ENCODE peak calls at places on chromosomes 13 and 19, in six cellular contexts. M is IMR-90, I is neuronal stem cell, J is H9, O is mesenchymal stem cell, E is H1. L is an unnamed sample.

GRCh38 chr19:10805075-10805757 is 30.8 kb downstream of the TMED1 start:
- DNase-seq in M (no peak), I (no peak), J (no peak), O (no peak), E (no peak), L (no peak)

GRCh38 chr13:99281811-99282263 is 23.7 kb upstream of the GPR18 start:
- DNase-seq in M (no peak), I (no peak), J (no peak), O (no peak), E (no peak), L (no peak)

GRCh38 chr19:46849610-46850009 is 1.0 kb downstream of the AP2S1 start:
- DNase-seq in M (no peak), I (no peak), J (no peak), O (peak; percentile 76), E (no peak), L (no peak)

GRCh38 chr19:19544257-19545127 is 6.4 kb downstream of the CILP2 start:
- DNase-seq in M (no peak), I (no peak), J (peak; percentile 38), O (no peak), E (no peak), L (no peak)

GRCh38 chr13:36395280-36395679 is 37.0 kb upstream of the CCNA1 start:
- DNase-seq in M (peak; percentile 66), I (no peak), J (no peak), O (peak; percentile 46), E (no peak), L (peak; percentile 62)

GRCh38 chr19:36266375-36266961 is 51.6 kb downstream of the ZNF146 start:
- DNase-seq in M (no peak), I (no peak), J (no peak), O (no peak), E (no peak), L (peak; percentile 92)

GRCh38 chr13:105030851-105031250 is 1504.6 kb downstream of the EFNB2 start:
- DNase-seq in M (no peak), I (no peak), J (no peak), O (no peak), E (no peak), L (no peak)

GRCh38 chr19:14476663-14477401 is 1.7 kb upstream of the PTGER1 start:
- DNase-seq in M (peak; percentile 88), I (no peak), J (no peak), O (peak; percentile 68), E (no peak), L (peak; percentile 75)

GRCh38 chr19:19406878-19407639 is 1.6 kb downstream of the GATAD2A start:
- DNase-seq in M (peak; percentile 45), I (no peak), J (no peak), O (peak; percentile 78), E (no peak), L (peak; percentile 95)

GRCh38 chr13:67353031-67353430 is 122.9 kb upstream of the PCDH9 start:
- DNase-seq in M (no peak), I (no peak), J (no peak), O (no peak), E (no peak), L (no peak)

GRCh38 chr19:33686687-33687541 is 65.2 kb downstream of the CHST8 start:
- DNase-seq in M (no peak), I (no peak), J (no peak), O (no peak), E (no peak), L (no peak)

GRCh38 chr13:113283904-113284303 is 13.1 kb upstream of the LAMP1 start:
- DNase-seq in M (no peak), I (no peak), J (no peak), O (no peak), E (no peak), L (no peak)

GRCh38 chr19:24159707-24160106 is 72.7 kb downstream of the ZNF254 start:
- DNase-seq in M (peak; percentile 17), I (no peak), J (no peak), O (no peak), E (peak; percentile 2), L (peak; percentile 44)

GRCh38 chr13:25971077-25971476 is 80.7 kb downstream of the SHISA2 start:
- DNase-seq in M (no peak), I (peak; percentile 76), J (no peak), O (no peak), E (no peak), L (no peak)

GRCh38 chr19:49414256-49414655 is 9.0 kb downstream of the PTH2 start:
- DNase-seq in M (no peak), I (no peak), J (no peak), O (no peak), E (no peak), L (no peak)

GRCh38 chr19:23832717-23833327 is 74.1 kb upstream of the ZNF681 start:
- DNase-seq in M (no peak), I (no peak), J (no peak), O (no peak), E (no peak), L (no peak)

GRCh38 chr13:19766637-19767036 is 16.1 kb downstream of the PSPC1 start:
- DNase-seq in M (no peak), I (peak; percentile 26), J (no peak), O (no peak), E (no peak), L (peak; percentile 81)

GRCh38 chr13:19810996-19811881 is 28.5 kb upstream of the PSPC1 start:
- DNase-seq in M (peak; percentile 22), I (no peak), J (no peak), O (no peak), E (no peak), L (peak; percentile 71)

GRCh38 chr19:42028304-42029216 is 34.5 kb upstream of the ATP1A3 start:
- DNase-seq in M (no peak), I (peak; percentile 33), J (peak; percentile 89), O (no peak), E (peak; percentile 44), L (no peak)

GRCh38 chr19:20244356-20244755 is 77.3 kb downstream of the ZNF486 start:
- DNase-seq in M (no peak), I (no peak), J (no peak), O (no peak), E (no peak), L (no peak)

GRCh38 chr13:90872491-90873025 is 474.9 kb upstream of the MIR17HG start:
- DNase-seq in M (no peak), I (no peak), J (no peak), O (no peak), E (no peak), L (no peak)

GRCh38 chr13:77580748-77581147 is 45.2 kb downstream of the SCEL start:
- DNase-seq in M (no peak), I (no peak), J (no peak), O (no peak), E (no peak), L (no peak)
- H4K91ac ChIP-seq in M (no peak overlapping the region), I (no peak overlapping the region), J (no peak overlapping the region), O (no peak overlapping the region), E (no peak overlapping the region), L (no peak overlapping the region)

GRCh38 chr19:4457654-4458406 is at the start of gene UBXN6:
- DNase-seq in M (peak; percentile 99), I (peak; percentile 99), J (peak; percentile 100), O (peak; percentile 99), E (peak; percentile 94), L (peak; percentile 95)

GRCh38 chr19:4456566-4456842 is 1.1 kb downstream of the UBXN6 start:
- DNase-seq in M (peak; percentile 75), I (no peak), J (peak; percentile 51), O (peak; percentile 88), E (no peak), L (peak; percentile 32)

GRCh38 chr19:4455742-4456565 is 1.6 kb downstream of the UBXN6 start:
- DNase-seq in M (peak; percentile 84), I (no peak), J (no peak), O (peak; percentile 63), E (no peak), L (no peak)

GRCh38 chr19:4454952-4455738 is 2.4 kb downstream of the UBXN6 start:
- DNase-seq in M (peak; percentile 62), I (no peak), J (no peak), O (peak; percentile 37), E (no peak), L (no peak)

GRCh38 chr19:4456843-4457653 is 546 bp downstream of the UBXN6 start:
- DNase-seq in M (peak; percentile 56), I (peak; percentile 82), J (peak; percentile 71), O (peak; percentile 75), E (peak; percentile 44), L (peak; percentile 8)
- H2BK120ac ChIP-seq in M (peak overlapping the region; percentile 87), I (no peak overlapping the region), J (no peak overlapping the region), O (peak overlapping the region; percentile 90), E (no peak overlapping the region), L (peak overlapping the region; percentile 86)

GRCh38 chr19:940591-941291 is 14.9 kb downstream of the ARID3A start:
- DNase-seq in M (peak; percentile 57), I (no peak), J (no peak), O (no peak), E (no peak), L (peak; percentile 66)

GRCh38 chr19:941292-942132 is 15.7 kb downstream of the ARID3A start:
- DNase-seq in M (no peak), I (no peak), J (no peak), O (no peak), E (no peak), L (no peak)

GRCh38 chr19:944171-944567 is 18.3 kb downstream of the ARID3A start:
- DNase-seq in M (no peak), I (no peak), J (no peak), O (no peak), E (no peak), L (peak; percentile 53)

GRCh38 chr19:943551-944170 is 17.8 kb downstream of the ARID3A start:
- DNase-seq in M (no peak), I (no peak), J (no peak), O (no peak), E (no peak), L (no peak)

GRCh38 chr19:942133-942645 is 16.4 kb downstream of the ARID3A start:
- DNase-seq in M (no peak), I (no peak), J (no peak), O (no peak), E (no peak), L (no peak)
- H4K91ac ChIP-seq in M (no peak overlapping the region), I (no peak overlapping the region), J (no peak overlapping the region), O (no peak overlapping the region), E (no peak overlapping the region), L (no peak overlapping the region)

GRCh38 chr19:45768644-45769053 is 403 bp downstream of the SIX5 start:
- DNase-seq in M (peak; percentile 41), I (no peak), J (no peak), O (peak; percentile 81), E (no peak), L (peak; percentile 58)

GRCh38 chr19:45767881-45768643 is 990 bp downstream of the SIX5 start:
- DNase-seq in M (peak; percentile 65), I (peak; percentile 69), J (peak; percentile 71), O (peak; percentile 78), E (no peak), L (peak; percentile 71)

GRCh38 chr19:45766293-45766918 is 2.6 kb downstream of the SIX5 start:
- DNase-seq in M (no peak), I (no peak), J (peak; percentile 27), O (no peak), E (no peak), L (no peak)

GRCh38 chr19:45766919-45767346 is 2.1 kb downstream of the SIX5 start:
- DNase-seq in M (peak; percentile 16), I (no peak), J (no peak), O (no peak), E (no peak), L (peak; percentile 39)

DNA sequence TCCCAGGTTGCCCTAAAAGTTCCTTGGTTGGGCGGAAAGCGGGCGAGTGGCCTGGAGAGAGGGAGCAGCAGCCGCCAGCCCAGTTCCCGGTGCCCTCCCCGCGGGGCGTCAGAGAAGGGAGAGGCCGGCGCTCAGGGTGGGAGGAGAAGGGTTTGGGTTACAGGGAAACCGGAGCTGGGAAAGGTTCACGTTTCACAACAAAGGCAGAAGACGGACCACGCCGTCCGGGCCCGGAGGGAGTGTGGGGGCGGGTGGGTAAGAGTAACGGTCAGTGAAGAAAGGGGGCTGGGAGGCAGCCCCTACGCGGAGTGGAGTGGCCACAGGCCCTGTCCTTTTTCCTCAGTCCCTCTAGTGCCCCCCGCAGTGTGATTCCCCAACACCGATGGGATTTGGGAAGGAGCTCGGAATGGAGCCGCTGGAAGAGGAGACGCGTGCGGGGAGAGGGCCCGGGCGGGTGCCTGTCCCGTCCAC is 1.6 kb downstream of the SIX5 start:
- DNase-seq in M (peak; percentile 89), I (peak; percentile 72), J (peak; percentile 77), O (peak; percentile 92), E (no peak), L (peak; percentile 54)
- H2BK120ac ChIP-seq in M (peak overlapping the region; percentile 63), I (peak overlapping the region; percentile 73), J (no peak overlapping the region), O (no peak overlapping the region), E (no peak overlapping the region), L (peak overlapping the region; percentile 29)